ENCODE peak calls at places on chromosome 4, in eight cellular contexts. One of them, this sample, is unnamed.

GRCh38 chr4:23717528-23718248 is 172.2 kb downstream of the PPARGC1A start:
- DNase-seq in adrenal gland: peak; percentile 53
- DNase-seq in trophoblast cell: no peak
- DNase-seq in right cardiac atrium: no peak
- DNase-seq in lower lobe of right lung: no peak
- DNase-seq in transverse colon: peak; percentile 10
- DNase-seq in body of pancreas: no peak
- DNase-seq in heart left ventricle: no peak
- DNase-seq in this sample: no peak

GRCh38 chr4:106875340-106875739 is 160.8 kb downstream of the DKK2 start:
- DNase-seq in adrenal gland: no peak
- DNase-seq in trophoblast cell: no peak
- DNase-seq in right cardiac atrium: no peak
- DNase-seq in lower lobe of right lung: no peak
- DNase-seq in transverse colon: no peak
- DNase-seq in body of pancreas: no peak
- DNase-seq in heart left ventricle: no peak
- DNase-seq in this sample: no peak

GRCh38 chr4:135418353-135418752 is 1216.8 kb upstream of the PABPC4L start:
- DNase-seq in adrenal gland: no peak
- DNase-seq in trophoblast cell: peak; percentile 22
- DNase-seq in right cardiac atrium: no peak
- DNase-seq in lower lobe of right lung: no peak
- DNase-seq in transverse colon: no peak
- DNase-seq in body of pancreas: no peak
- DNase-seq in heart left ventricle: no peak
- DNase-seq in this sample: no peak

GRCh38 chr4:80586716-80587115 is 251.2 kb downstream of the CFAP299 start:
- DNase-seq in adrenal gland: no peak
- DNase-seq in trophoblast cell: no peak
- DNase-seq in right cardiac atrium: no peak
- DNase-seq in lower lobe of right lung: no peak
- DNase-seq in transverse colon: no peak
- DNase-seq in body of pancreas: no peak
- DNase-seq in heart left ventricle: no peak
- DNase-seq in this sample: no peak

GRCh38 chr4:48112017-48112667 is 21.9 kb downstream of the TXK start:
- DNase-seq in adrenal gland: no peak
- DNase-seq in trophoblast cell: no peak
- DNase-seq in right cardiac atrium: no peak
- DNase-seq in lower lobe of right lung: no peak
- DNase-seq in transverse colon: no peak
- DNase-seq in body of pancreas: no peak
- DNase-seq in heart left ventricle: no peak
- DNase-seq in this sample: no peak

GRCh38 chr4:151548708-151549107 is 139.7 kb downstream of the FHIP1A start:
- DNase-seq in adrenal gland: no peak
- DNase-seq in trophoblast cell: no peak
- DNase-seq in right cardiac atrium: no peak
- DNase-seq in lower lobe of right lung: no peak
- DNase-seq in transverse colon: no peak
- DNase-seq in body of pancreas: no peak
- DNase-seq in heart left ventricle: no peak
- DNase-seq in this sample: no peak

GRCh38 chr4:86556791-86557415 is 37.2 kb upstream of the PTPN13 start:
- DNase-seq in adrenal gland: no peak
- DNase-seq in trophoblast cell: no peak
- DNase-seq in right cardiac atrium: no peak
- DNase-seq in lower lobe of right lung: no peak
- DNase-seq in transverse colon: no peak
- DNase-seq in body of pancreas: no peak
- DNase-seq in heart left ventricle: no peak
- DNase-seq in this sample: no peak

GRCh38 chr4:124278477-124278876 is 434.1 kb downstream of the ANKRD50 start:
- DNase-seq in adrenal gland: no peak
- DNase-seq in trophoblast cell: peak; percentile 67
- DNase-seq in right cardiac atrium: no peak
- DNase-seq in lower lobe of right lung: no peak
- DNase-seq in transverse colon: no peak
- DNase-seq in body of pancreas: no peak
- DNase-seq in heart left ventricle: no peak
- DNase-seq in this sample: no peak

GRCh38 chr4:158912390-158913175 is 143.8 kb downstream of the FNIP2 start:
- DNase-seq in adrenal gland: no peak
- DNase-seq in trophoblast cell: no peak
- DNase-seq in right cardiac atrium: no peak
- DNase-seq in lower lobe of right lung: no peak
- DNase-seq in transverse colon: no peak
- DNase-seq in body of pancreas: no peak
- DNase-seq in heart left ventricle: no peak
- DNase-seq in this sample: no peak

GRCh38 chr4:80017125-80017854 is 55.7 kb downstream of the ANTXR2 start:
- DNase-seq in adrenal gland: no peak
- DNase-seq in trophoblast cell: no peak
- DNase-seq in right cardiac atrium: no peak
- DNase-seq in lower lobe of right lung: no peak
- DNase-seq in transverse colon: no peak
- DNase-seq in body of pancreas: no peak
- DNase-seq in heart left ventricle: no peak
- DNase-seq in this sample: peak; percentile 16

GRCh38 chr4:78568640-78569261 is 17.2 kb downstream of the ANXA3 start:
- DNase-seq in adrenal gland: no peak
- DNase-seq in trophoblast cell: no peak
- DNase-seq in right cardiac atrium: no peak
- DNase-seq in lower lobe of right lung: no peak
- DNase-seq in transverse colon: no peak
- DNase-seq in body of pancreas: no peak
- DNase-seq in heart left ventricle: no peak
- DNase-seq in this sample: no peak

GRCh38 chr4:98519268-98519993 is 139.0 kb downstream of the TSPAN5 start:
- DNase-seq in adrenal gland: no peak
- DNase-seq in trophoblast cell: no peak
- DNase-seq in right cardiac atrium: no peak
- DNase-seq in lower lobe of right lung: no peak
- DNase-seq in transverse colon: no peak
- DNase-seq in body of pancreas: no peak
- DNase-seq in heart left ventricle: no peak
- DNase-seq in this sample: no peak

GRCh38 chr4:55444822-55445221 is 49.1 kb downstream of the TMEM165 start:
- DNase-seq in adrenal gland: no peak
- DNase-seq in trophoblast cell: no peak
- DNase-seq in right cardiac atrium: no peak
- DNase-seq in lower lobe of right lung: no peak
- DNase-seq in transverse colon: no peak
- DNase-seq in body of pancreas: peak; percentile 61
- DNase-seq in heart left ventricle: no peak
- DNase-seq in this sample: peak; percentile 46

GRCh38 chr4:111027526-111027925 is 404.6 kb upstream of the PITX2 start:
- DNase-seq in adrenal gland: no peak
- DNase-seq in trophoblast cell: peak; percentile 57
- DNase-seq in right cardiac atrium: no peak
- DNase-seq in lower lobe of right lung: no peak
- DNase-seq in transverse colon: no peak
- DNase-seq in body of pancreas: no peak
- DNase-seq in heart left ventricle: no peak
- DNase-seq in this sample: no peak

GRCh38 chr4:110106946-110107325 is 91.5 kb downstream of the ELOVL6 start:
- DNase-seq in adrenal gland: no peak
- DNase-seq in trophoblast cell: no peak
- DNase-seq in right cardiac atrium: no peak
- DNase-seq in lower lobe of right lung: no peak
- DNase-seq in transverse colon: no peak
- DNase-seq in body of pancreas: no peak
- DNase-seq in heart left ventricle: no peak
- DNase-seq in this sample: peak; percentile 51

GRCh38 chr4:142838781-142839180 is 7.3 kb downstream of the INPP4B start:
- DNase-seq in adrenal gland: no peak
- DNase-seq in trophoblast cell: no peak
- DNase-seq in right cardiac atrium: no peak
- DNase-seq in lower lobe of right lung: no peak
- DNase-seq in transverse colon: no peak
- DNase-seq in body of pancreas: no peak
- DNase-seq in heart left ventricle: no peak
- DNase-seq in this sample: no peak

GRCh38 chr4:13918110-13918509 is 290.6 kb upstream of the BOD1L1 start:
- DNase-seq in adrenal gland: peak; percentile 59
- DNase-seq in trophoblast cell: peak; percentile 59
- DNase-seq in right cardiac atrium: peak; percentile 51
- DNase-seq in lower lobe of right lung: no peak
- DNase-seq in transverse colon: peak; percentile 22
- DNase-seq in body of pancreas: no peak
- DNase-seq in heart left ventricle: peak; percentile 55
- DNase-seq in this sample: peak; percentile 55

GRCh38 chr4:86032476-86033022 is 327.3 kb downstream of the MAPK10 start:
- DNase-seq in adrenal gland: peak; percentile 57
- DNase-seq in trophoblast cell: peak; percentile 91
- DNase-seq in right cardiac atrium: peak; percentile 23
- DNase-seq in lower lobe of right lung: no peak
- DNase-seq in transverse colon: no peak
- DNase-seq in body of pancreas: peak; percentile 8
- DNase-seq in heart left ventricle: peak; percentile 29
- DNase-seq in this sample: no peak

GRCh38 chr4:134132086-134132783 is 69.4 kb downstream of the PABPC4L start:
- DNase-seq in adrenal gland: no peak
- DNase-seq in trophoblast cell: no peak
- DNase-seq in right cardiac atrium: no peak
- DNase-seq in lower lobe of right lung: no peak
- DNase-seq in transverse colon: no peak
- DNase-seq in body of pancreas: no peak
- DNase-seq in heart left ventricle: no peak
- DNase-seq in this sample: no peak

GRCh38 chr4:8609824-8610350 is 17.3 kb downstream of the CPZ start:
- DNase-seq in adrenal gland: no peak
- DNase-seq in trophoblast cell: no peak
- DNase-seq in right cardiac atrium: no peak
- DNase-seq in lower lobe of right lung: no peak
- DNase-seq in transverse colon: no peak
- DNase-seq in body of pancreas: no peak
- DNase-seq in heart left ventricle: no peak
- DNase-seq in this sample: no peak
- H3K4me3 ChIP-seq in adrenal gland: no peak overlapping the region
- H3K4me3 ChIP-seq in trophoblast cell: no peak overlapping the region
- H3K4me3 ChIP-seq in right cardiac atrium: no peak overlapping the region
- H3K4me3 ChIP-seq in lower lobe of right lung: no peak overlapping the region
- H3K4me3 ChIP-seq in transverse colon: no peak overlapping the region
- H3K4me3 ChIP-seq in body of pancreas: no peak overlapping the region
- H3K4me3 ChIP-seq in heart left ventricle: no peak overlapping the region
- H3K4me3 ChIP-seq in this sample: no peak overlapping the region

DNA sequence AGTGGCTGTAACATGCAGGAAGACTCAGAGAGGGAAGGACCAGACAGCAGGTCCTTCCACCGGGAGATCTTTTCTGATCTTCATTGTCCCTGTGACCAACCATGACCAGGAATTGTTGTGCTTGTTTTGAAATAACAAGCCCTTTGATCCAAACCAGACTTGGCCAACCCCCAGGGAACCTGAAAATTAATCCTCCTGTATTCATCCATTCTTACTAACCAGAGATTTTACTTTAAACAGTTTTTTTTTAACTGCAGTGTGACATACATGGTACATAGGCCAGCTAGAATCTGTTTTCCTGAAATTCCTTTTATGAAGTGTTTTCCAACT is 4.0 kb downstream of the WFS1 start:
- DNase-seq in adrenal gland: no peak
- DNase-seq in trophoblast cell: no peak
- DNase-seq in right cardiac atrium: no peak
- DNase-seq in lower lobe of right lung: no peak
- DNase-seq in transverse colon: no peak
- DNase-seq in body of pancreas: no peak
- DNase-seq in heart left ventricle: no peak
- DNase-seq in this sample: no peak
- H3K4me1 ChIP-seq in adrenal gland: peaks cover 29% of the 10 kb centered on the region
- H3K4me1 ChIP-seq in trophoblast cell: peaks cover 29% of the 10 kb centered on the region
- H3K4me1 ChIP-seq in right cardiac atrium: peaks cover 38% of the 10 kb centered on the region
- H3K4me1 ChIP-seq in lower lobe of right lung: peaks cover 88% of the 10 kb centered on the region
- H3K4me1 ChIP-seq in transverse colon: peaks cover 54% of the 10 kb centered on the region
- H3K4me1 ChIP-seq in body of pancreas: peaks cover 59% of the 10 kb centered on the region
- H3K4me1 ChIP-seq in heart left ventricle: peaks cover 92% of the 10 kb centered on the region
- H3K4me1 ChIP-seq in this sample: peaks cover 11% of the 10 kb centered on the region

GRCh38 chr4:185713731-185714130 is 98.3 kb downstream of the SORBS2 start:
- DNase-seq in adrenal gland: no peak
- DNase-seq in trophoblast cell: no peak
- DNase-seq in right cardiac atrium: no peak
- DNase-seq in lower lobe of right lung: no peak
- DNase-seq in transverse colon: no peak
- DNase-seq in body of pancreas: no peak
- DNase-seq in heart left ventricle: no peak
- DNase-seq in this sample: peak; percentile 36
- H3K9me3 ChIP-seq in adrenal gland: no peaks in the 10 kb centered on the region
- H3K9me3 ChIP-seq in trophoblast cell: peaks cover 2% of the 10 kb centered on the region
- H3K9me3 ChIP-seq in right cardiac atrium: no peaks in the 10 kb centered on the region
- H3K9me3 ChIP-seq in lower lobe of right lung: no peaks in the 10 kb centered on the region
- H3K9me3 ChIP-seq in transverse colon: no peaks in the 10 kb centered on the region
- H3K9me3 ChIP-seq in body of pancreas: no peaks in the 10 kb centered on the region
- H3K9me3 ChIP-seq in heart left ventricle: no peaks in the 10 kb centered on the region
- H3K9me3 ChIP-seq in this sample: no peaks in the 10 kb centered on the region

DNA sequence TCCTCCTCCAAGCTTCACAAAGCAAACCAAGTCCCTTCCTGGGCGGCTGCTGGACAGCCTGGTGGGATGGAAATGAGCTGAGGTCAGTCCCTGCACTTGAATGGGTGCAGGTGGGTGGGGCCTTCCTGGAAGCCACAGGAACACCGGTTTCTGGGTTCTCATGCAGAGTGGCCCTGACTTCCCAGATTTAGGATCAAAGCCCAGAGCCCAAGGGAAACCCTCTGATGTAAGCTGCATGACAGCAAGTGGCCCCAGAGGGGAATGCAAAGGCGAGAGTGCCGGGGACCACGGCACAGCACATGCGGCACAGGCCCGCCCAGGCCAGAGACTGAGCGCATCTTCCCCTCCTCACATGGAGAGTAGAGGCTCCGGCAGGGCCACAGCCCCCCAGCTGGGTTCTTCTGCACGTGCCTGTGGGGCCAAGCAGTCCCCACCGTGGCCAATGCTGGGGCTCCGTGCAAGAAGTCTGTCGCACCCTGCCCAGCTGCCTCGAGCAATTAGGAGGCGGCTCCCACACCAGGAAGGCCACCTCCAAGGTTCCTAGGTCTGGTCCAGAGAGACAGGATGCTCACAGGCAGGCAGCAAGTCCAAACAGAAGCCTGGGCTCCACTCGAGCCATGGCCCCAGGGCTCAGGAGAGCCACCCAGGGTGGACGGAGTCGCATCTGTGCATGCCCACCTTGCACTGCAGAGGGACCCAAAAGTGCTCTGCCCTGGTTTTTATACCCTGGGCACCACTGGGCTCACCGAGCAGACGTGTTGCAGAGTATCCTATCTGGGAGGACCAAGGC is 83.0 kb downstream of the HTRA3 start:
- DNase-seq in adrenal gland: no peak
- DNase-seq in trophoblast cell: no peak
- DNase-seq in right cardiac atrium: no peak
- DNase-seq in lower lobe of right lung: peak; percentile 64
- DNase-seq in transverse colon: peak; percentile 4
- DNase-seq in body of pancreas: no peak
- DNase-seq in heart left ventricle: peak; percentile 11
- DNase-seq in this sample: no peak
- H3K4me3 ChIP-seq in adrenal gland: no peak overlapping the region
- H3K4me3 ChIP-seq in trophoblast cell: no peak overlapping the region
- H3K4me3 ChIP-seq in right cardiac atrium: no peak overlapping the region
- H3K4me3 ChIP-seq in lower lobe of right lung: no peak overlapping the region
- H3K4me3 ChIP-seq in transverse colon: no peak overlapping the region
- H3K4me3 ChIP-seq in body of pancreas: no peak overlapping the region
- H3K4me3 ChIP-seq in heart left ventricle: no peak overlapping the region
- H3K4me3 ChIP-seq in this sample: no peak overlapping the region

This sample was measured in small intestine.